ENCODE peak calls at places on chromosome 2, in six cellular contexts. R, W, Q, M, V and A are unnamed samples.

GRCh38 chr2:121173806-121174205 is 111.2 kb downstream of the TFCP2L1 start:
- DNase-seq in R (no peak), W (no peak), Q (no peak), M (no peak), V (no peak), A (no peak)

GRCh38 chr2:70123051-70123828 is 36.0 kb downstream of the PCBP1 start:
- DNase-seq in R (peak; percentile 83), W (no peak), Q (peak; percentile 59), M (peak; percentile 43), V (no peak), A (no peak)

GRCh38 chr2:79124907-79125720 is 4.8 kb downstream of the REG1A start:
- DNase-seq in R (no peak), W (no peak), Q (no peak), M (no peak), V (no peak), A (no peak)

GRCh38 chr2:160630801-160631590 is 137.4 kb upstream of the RBMS1 start:
- DNase-seq in R (no peak), W (no peak), Q (no peak), M (no peak), V (no peak), A (no peak)

GRCh38 chr2:129502781-129503180 is 476.7 kb upstream of the RAB6C start:
- DNase-seq in R (no peak), W (no peak), Q (no peak), M (no peak), V (no peak), A (no peak)

GRCh38 chr2:69986691-69987090 is 25.3 kb upstream of the ASPRV1 start:
- DNase-seq in R (no peak), W (no peak), Q (no peak), M (no peak), V (no peak), A (no peak)

GRCh38 chr2:241820625-241821384 is 11.8 kb downstream of the NEU4 start:
- DNase-seq in R (peak; percentile 62), W (no peak), Q (peak; percentile 21), M (peak; percentile 7), V (no peak), A (no peak)

GRCh38 chr2:86446060-86446459 is 4.9 kb downstream of the KDM3A start:
- DNase-seq in R (no peak), W (no peak), Q (no peak), M (no peak), V (no peak), A (no peak)

GRCh38 chr2:40646642-40647041 is 194.8 kb upstream of the SLC8A1 start:
- DNase-seq in R (no peak), W (no peak), Q (no peak), M (no peak), V (no peak), A (no peak)

GRCh38 chr2:75561566-75562512 is 1.1 kb upstream of the EVA1A start:
- DNase-seq in R (no peak), W (no peak), Q (no peak), M (no peak), V (no peak), A (no peak)

GRCh38 chr2:126837926-126838717 is 60.6 kb upstream of the TEX51 start:
- DNase-seq in R (no peak), W (no peak), Q (no peak), M (no peak), V (no peak), A (no peak)

GRCh38 chr2:27489118-27489497 is 435 bp downstream of the IFT172 start:
- DNase-seq in R (no peak), W (no peak), Q (no peak), M (no peak), V (peak; percentile 48), A (peak; percentile 7)

GRCh38 chr2:227608469-227609338 is 5.9 kb downstream of the SCYGR3 start:
- DNase-seq in R (no peak), W (peak; percentile 14), Q (no peak), M (no peak), V (no peak), A (no peak)

GRCh38 chr2:191165190-191165643 is 14.4 kb upstream of the STAT4 start:
- DNase-seq in R (no peak), W (peak; percentile 45), Q (no peak), M (no peak), V (peak; percentile 32), A (no peak)

GRCh38 chr2:70460333-70460732 is 93.3 kb downstream of the TGFA start:
- DNase-seq in R (no peak), W (no peak), Q (no peak), M (no peak), V (no peak), A (no peak)

GRCh38 chr2:158953926-158954763 is 14.3 kb upstream of the TANC1 start:
- DNase-seq in R (peak; percentile 89), W (no peak), Q (peak; percentile 77), M (peak; percentile 88), V (no peak), A (no peak)

GRCh38 chr2:69581774-69582581 is 61.6 kb downstream of the AAK1 start:
- DNase-seq in R (no peak), W (no peak), Q (no peak), M (no peak), V (no peak), A (peak; percentile 16)

GRCh38 chr2:180122874-180123273 is 115.8 kb upstream of the CWC22 start:
- DNase-seq in R (no peak), W (no peak), Q (no peak), M (no peak), V (no peak), A (no peak)

GRCh38 chr2:63652063-63652985 is 63.6 kb downstream of the MDH1 start:
- DNase-seq in R (no peak), W (no peak), Q (no peak), M (no peak), V (no peak), A (no peak)

GRCh38 chr2:98343371-98343770 is 2.9 kb upstream of the CNGA3 start:
- DNase-seq in R (no peak), W (no peak), Q (no peak), M (no peak), V (no peak), A (no peak)

GRCh38 chr2:173117678-173118077 is 42.0 kb downstream of the MAP3K20 start:
- DNase-seq in R (no peak), W (no peak), Q (no peak), M (no peak), V (no peak), A (no peak)

GRCh38 chr2:159202568-159203071 is 83.9 kb downstream of the WDSUB1 start:
- DNase-seq in R (peak; percentile 85), W (no peak), Q (peak; percentile 85), M (peak; percentile 29), V (no peak), A (no peak)

GRCh38 chr2:98772531-98772930 is 41.6 kb upstream of the MGAT4A start:
- DNase-seq in R (no peak), W (no peak), Q (no peak), M (no peak), V (no peak), A (no peak)

GRCh38 chr2:3519255-3520190 is at the start of gene ADI1:
- DNase-seq in R (peak; percentile 93), W (peak; percentile 78), Q (peak; percentile 86), M (peak; percentile 87), V (peak; percentile 72), A (peak; percentile 65)

GRCh38 chr2:239113164-239113563 is 265.3 kb downstream of the TWIST2 start:
- DNase-seq in R (no peak), W (no peak), Q (no peak), M (peak; percentile 25), V (no peak), A (no peak)

GRCh38 chr2:84960157-84960506 is 10.8 kb upstream of the KCMF1 start:
- DNase-seq in R (peak; percentile 31), W (no peak), Q (no peak), M (no peak), V (no peak), A (no peak)

GRCh38 chr2:14988600-14988999 is 356.1 kb downstream of the LRATD1 start:
- DNase-seq in R (no peak), W (no peak), Q (no peak), M (no peak), V (no peak), A (no peak)

GRCh38 chr2:25041307-25041927 is 459 bp upstream of the EFR3B start:
- DNase-seq in R (peak; percentile 74), W (peak; percentile 21), Q (peak; percentile 64), M (peak; percentile 70), V (peak; percentile 22), A (peak; percentile 13)

GRCh38 chr2:227339098-227339599 is 14.1 kb downstream of the MFF start:
- DNase-seq in R (no peak), W (no peak), Q (no peak), M (no peak), V (no peak), A (no peak)

GRCh38 chr2:34143149-34143548 is 544.0 kb upstream of the FAM98A start:
- DNase-seq in R (no peak), W (no peak), Q (no peak), M (no peak), V (no peak), A (no peak)

GRCh38 chr2:74499269-74499939 is at the start of gene LBX2:
- DNase-seq in R (no peak), W (no peak), Q (no peak), M (no peak), V (no peak), A (peak; percentile 8)

GRCh38 chr2:215983581-215984351 is 29.6 kb downstream of the MREG start:
- DNase-seq in R (no peak), W (no peak), Q (no peak), M (no peak), V (no peak), A (no peak)
- H3K27ac ChIP-seq in R (no peak overlapping the region), W (no peak overlapping the region), Q (no peak overlapping the region), M (no peak overlapping the region), V (no peak overlapping the region), A (no peak overlapping the region)

GRCh38 chr2:144151877-144152276 is 368.0 kb downstream of the ZEB2 start:
- DNase-seq in R (no peak), W (no peak), Q (no peak), M (no peak), V (no peak), A (no peak)
- H3K4me3 ChIP-seq in R (no peak overlapping the region), W (no peak overlapping the region), Q (no peak overlapping the region), M (no peak overlapping the region), V (no peak overlapping the region), A (no peak overlapping the region)

DNA sequence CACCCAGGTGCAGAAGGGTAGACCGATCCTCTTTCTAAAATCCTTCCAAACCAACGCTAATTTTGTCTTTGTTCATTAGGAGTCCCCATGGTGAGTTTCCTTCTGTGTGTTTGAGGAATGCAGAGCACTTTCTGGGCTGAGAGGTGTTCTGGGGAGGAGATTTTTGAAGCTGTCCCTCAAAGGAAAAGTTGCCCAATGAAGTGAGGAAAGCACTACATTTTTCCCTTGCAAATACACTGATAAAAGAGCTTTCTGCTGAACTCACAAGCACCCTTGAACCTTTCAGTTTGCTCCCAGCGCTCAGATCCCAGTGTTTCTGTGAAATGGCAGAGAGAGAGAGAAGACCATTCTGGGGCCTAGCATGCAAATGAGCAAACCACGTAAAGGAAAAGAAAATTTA is 299.6 kb upstream of the FANCL start:
- DNase-seq in R (no peak), W (no peak), Q (no peak), M (no peak), V (no peak), A (no peak)
- H3K27ac ChIP-seq in R (no peak overlapping the region), W (no peak overlapping the region), Q (no peak overlapping the region), M (no peak overlapping the region), V (no peak overlapping the region), A (no peak overlapping the region)

DNA sequence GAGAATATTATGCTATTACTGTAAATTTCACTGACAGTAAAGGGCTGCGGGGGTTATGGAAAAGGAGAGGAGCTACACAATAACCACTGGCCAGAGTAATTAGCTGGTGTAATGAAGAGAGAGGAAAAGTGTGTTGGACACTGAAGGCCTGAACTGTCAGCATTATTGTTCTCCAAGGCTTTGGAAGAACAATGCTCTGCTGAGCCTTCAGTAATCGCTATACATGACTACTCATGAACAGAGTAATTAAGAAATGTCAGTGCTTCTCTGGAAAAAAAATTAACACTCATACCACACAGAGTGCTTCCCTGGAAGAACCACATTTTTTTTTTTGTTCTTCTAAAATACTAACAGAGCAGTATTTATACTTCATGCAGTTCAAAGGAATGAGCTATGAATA is 931.3 kb downstream of the CPS1 start:
- DNase-seq in R (no peak), W (no peak), Q (no peak), M (no peak), V (no peak), A (no peak)
- H3K4me3 ChIP-seq in R (no peak overlapping the region), W (no peak overlapping the region), Q (no peak overlapping the region), M (no peak overlapping the region), V (no peak overlapping the region), A (no peak overlapping the region)